ENCODE peak calls at places on chromosomes 3 and 15, in eight cellular contexts. S, U, C, Z, O, R, I and Y are unnamed samples.

GRCh38 chr15:89003865-89004725 is 84.2 kb upstream of the ABHD2 start:
- DNase-seq in S (no peak), U (no peak), C (peak; percentile 45), Z (peak; percentile 60), O (no peak), R (no peak), I (peak; percentile 66), Y (no peak)

GRCh38 chr3:162765524-162765923 is 1268.9 kb downstream of the OTOL1 start:
- DNase-seq in S (no peak), U (no peak), C (no peak), Z (no peak), O (no peak), R (no peak), I (no peak), Y (no peak)

GRCh38 chr15:26632500-26632899 is 140.4 kb downstream of the GABRB3 start:
- DNase-seq in S (no peak), U (no peak), C (no peak), Z (no peak), O (no peak), R (no peak), I (no peak), Y (no peak)

GRCh38 chr15:62326460-62327011 is 161.5 kb upstream of the C2CD4B start:
- DNase-seq in S (no peak), U (no peak), C (no peak), Z (no peak), O (no peak), R (no peak), I (no peak), Y (no peak)

GRCh38 chr3:169243122-169243521 is 420.4 kb downstream of the MECOM start:
- DNase-seq in S (no peak), U (no peak), C (no peak), Z (peak; percentile 19), O (no peak), R (no peak), I (no peak), Y (no peak)

GRCh38 chr3:18591120-18591519 is 166.0 kb upstream of the SATB1 start:
- DNase-seq in S (no peak), U (no peak), C (no peak), Z (no peak), O (no peak), R (no peak), I (no peak), Y (no peak)

GRCh38 chr3:151431940-151432339 is 28.9 kb downstream of the IGSF10 start:
- DNase-seq in S (no peak), U (no peak), C (no peak), Z (no peak), O (no peak), R (no peak), I (no peak), Y (no peak)

GRCh38 chr3:89326997-89327396 is 219.6 kb downstream of the EPHA3 start:
- DNase-seq in S (no peak), U (no peak), C (no peak), Z (no peak), O (no peak), R (no peak), I (no peak), Y (no peak)

GRCh38 chr15:36291501-36291900 is 287.9 kb upstream of the CDIN1 start:
- DNase-seq in S (no peak), U (no peak), C (no peak), Z (no peak), O (no peak), R (no peak), I (no peak), Y (peak; percentile 8)

GRCh38 chr15:23073890-23074631 is 34.7 kb upstream of the TUBGCP5 start:
- DNase-seq in S (peak; percentile 59), U (no peak), C (no peak), Z (no peak), O (no peak), R (no peak), I (no peak), Y (peak; percentile 87)

GRCh38 chr15:92430067-92430435 is 36.4 kb downstream of the ST8SIA2 start:
- DNase-seq in S (no peak), U (no peak), C (no peak), Z (no peak), O (no peak), R (no peak), I (no peak), Y (no peak)

GRCh38 chr3:42024578-42025387 is 62.9 kb upstream of the ULK4 start:
- DNase-seq in S (no peak), U (no peak), C (peak; percentile 34), Z (no peak), O (no peak), R (no peak), I (no peak), Y (no peak)

GRCh38 chr3:124149774-124150173 is 157.8 kb upstream of the ROPN1 start:
- DNase-seq in S (no peak), U (no peak), C (no peak), Z (no peak), O (no peak), R (no peak), I (no peak), Y (no peak)

GRCh38 chr3:17401912-17402311 is 340.5 kb downstream of the TBC1D5 start:
- DNase-seq in S (no peak), U (no peak), C (no peak), Z (no peak), O (no peak), R (no peak), I (no peak), Y (no peak)

GRCh38 chr3:94525039-94525438 is 462.2 kb downstream of the NSUN3 start:
- DNase-seq in S (no peak), U (no peak), C (peak; percentile 15), Z (no peak), O (no peak), R (no peak), I (no peak), Y (no peak)

GRCh38 chr15:78808550-78808949 is 2.7 kb downstream of the ADAMTS7 start:
- DNase-seq in S (no peak), U (peak; percentile 20), C (no peak), Z (no peak), O (no peak), R (no peak), I (peak; percentile 56), Y (no peak)

GRCh38 chr3:52237659-52238172 is 1.2 kb downstream of the TWF2 start:
- DNase-seq in S (peak; percentile 91), U (no peak), C (no peak), Z (peak; percentile 97), O (peak; percentile 67), R (no peak), I (peak; percentile 46), Y (no peak)